ENCODE peak calls at places on chromosomes 16 and 17, in four cellular contexts. P is neural progenitor cell, F is GM23248, U is H9. R is an unnamed sample.

GRCh38 chr16:66906916-66907836 is 11.5 kb downstream of the CDH16 start:
- DNase-seq in P (no peak), F (no peak), U (no peak), R (no peak)

GRCh38 chr17:82923366-82924113 is 83.7 kb upstream of the ZNF750 start:
- DNase-seq in P (no peak), F (no peak), U (no peak), R (no peak)

GRCh38 chr17:55496094-55496881 is 15.0 kb downstream of the SMIM36 start:
- DNase-seq in P (no peak), F (peak; percentile 61), U (no peak), R (peak; percentile 49)

GRCh38 chr16:85055503-85056210 is 28.1 kb downstream of the KIAA0513 start:
- DNase-seq in P (no peak), F (peak; percentile 73), U (no peak), R (peak; percentile 76)

GRCh38 chr17:7552621-7553051 is 3.8 kb downstream of the TNFSF12 start:
- DNase-seq in P (no peak), F (no peak), U (no peak), R (no peak)

GRCh38 chr17:18968945-18969887 is 17.3 kb downstream of the SLC5A10 start:
- DNase-seq in P (no peak), F (peak; percentile 87), U (no peak), R (no peak)

GRCh38 chr17:73402466-73402865 is 90.7 kb upstream of the CDC42EP4 start:
- DNase-seq in P (no peak), F (no peak), U (no peak), R (no peak)

GRCh38 chr17:80512233-80512632 is 32.4 kb upstream of the RPTOR start:
- DNase-seq in P (no peak), F (peak; percentile 91), U (no peak), R (peak; percentile 67)

GRCh38 chr17:21376835-21377690 is 906 bp downstream of the KCNJ12 start:
- DNase-seq in P (no peak), F (peak; percentile 73), U (peak; percentile 61), R (peak; percentile 18)

GRCh38 chr17:81251943-81252301 is 12.8 kb downstream of the NDUFAF8 start:
- DNase-seq in P (no peak), F (no peak), U (no peak), R (no peak)

GRCh38 chr16:85263214-85263613 is 150.9 kb upstream of the CIBAR2 start:
- DNase-seq in P (no peak), F (no peak), U (no peak), R (no peak)

GRCh38 chr16:20792216-20792615 is 14.1 kb downstream of the ERI2 start:
- DNase-seq in P (no peak), F (peak; percentile 7), U (no peak), R (peak; percentile 51)

GRCh38 chr16:85425061-85425662 is 188.0 kb upstream of the GSE1 start:
- DNase-seq in P (peak; percentile 36), F (no peak), U (no peak), R (no peak)

GRCh38 chr16:72240949-72241348 is 69.0 kb upstream of the PMFBP1 start:
- DNase-seq in P (no peak), F (no peak), U (no peak), R (no peak)

GRCh38 chr16:54283735-54284318 is 2.8 kb downstream of the IRX3 start:
- DNase-seq in P (peak; percentile 39), F (no peak), U (no peak), R (no peak)

GRCh38 chr17:46122486-46122871 is 70.8 kb downstream of the KANSL1 start:
- DNase-seq in P (no peak), F (no peak), U (no peak), R (no peak)
- H3K4me1 ChIP-seq in P (peaks cover 40% of the 10 kb centered on the region), F (peaks cover 9% of the 10 kb centered on the region), U (peaks cover 2% of the 10 kb centered on the region), R (peaks cover 11% of the 10 kb centered on the region)

GRCh38 chr17:64259922-64260321 is 3.1 kb downstream of the TEX2 start:
- DNase-seq in P (no peak), F (peak; percentile 89), U (no peak), R (peak; percentile 66)

GRCh38 chr17:64256913-64257807 is 5.9 kb downstream of the TEX2 start:
- DNase-seq in P (peak; percentile 78), F (peak; percentile 88), U (no peak), R (peak; percentile 67)

GRCh38 chr17:64262125-64262421 is 987 bp downstream of the TEX2 start:
- DNase-seq in P (no peak), F (no peak), U (no peak), R (no peak)

GRCh38 chr17:64261422-64262124 is 1.5 kb downstream of the TEX2 start:
- DNase-seq in P (no peak), F (no peak), U (no peak), R (no peak)

DNA sequence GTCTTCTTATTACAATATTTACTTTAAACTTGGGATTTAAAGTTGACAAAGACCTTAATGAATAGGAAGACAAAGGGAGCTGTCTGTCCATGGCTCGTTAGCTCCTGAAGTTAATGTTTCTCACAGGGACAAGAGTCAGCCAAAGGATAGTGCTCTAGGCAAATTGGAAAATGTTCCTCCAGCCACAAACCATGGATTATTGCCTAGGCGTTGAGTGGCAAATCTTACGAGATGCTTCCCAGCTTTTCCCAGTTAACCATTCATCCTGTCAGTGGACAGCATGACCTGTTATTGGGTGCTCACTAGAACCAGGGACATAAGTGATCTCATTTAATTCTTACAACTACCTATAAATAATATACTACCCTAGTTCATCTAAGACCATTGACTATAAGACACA is 3.6 kb downstream of the TEX2 start:
- DNase-seq in P (no peak), F (no peak), U (no peak), R (no peak)
- H3K79me2 ChIP-seq in P (peaks cover 72% of the 10 kb centered on the region), F (peaks cover 79% of the 10 kb centered on the region), U (peaks cover 4% of the 10 kb centered on the region), R (peaks cover 68% of the 10 kb centered on the region)

GRCh38 chr17:50728112-50728429 is 8.7 kb downstream of the LUC7L3 start:
- DNase-seq in P (no peak), F (no peak), U (no peak), R (no peak)
- H3K4me1 ChIP-seq in P (peaks cover 3% of the 10 kb centered on the region), F (peaks cover 24% of the 10 kb centered on the region), U (no peaks in the 10 kb centered on the region), R (no peaks in the 10 kb centered on the region)

GRCh38 chr16:1631230-1631629 is 19.1 kb downstream of the CRAMP1 start:
- DNase-seq in P (no peak), F (no peak), U (no peak), R (no peak)

GRCh38 chr16:1632638-1632970 is 20.4 kb downstream of the CRAMP1 start:
- DNase-seq in P (no peak), F (no peak), U (no peak), R (no peak)

GRCh38 chr16:1631931-1632637 is 19.9 kb downstream of the CRAMP1 start:
- DNase-seq in P (no peak), F (no peak), U (no peak), R (no peak)

GRCh38 chr16:1633310-1633709 is 21.1 kb downstream of the CRAMP1 start:
- DNase-seq in P (no peak), F (no peak), U (no peak), R (no peak)

DNA sequence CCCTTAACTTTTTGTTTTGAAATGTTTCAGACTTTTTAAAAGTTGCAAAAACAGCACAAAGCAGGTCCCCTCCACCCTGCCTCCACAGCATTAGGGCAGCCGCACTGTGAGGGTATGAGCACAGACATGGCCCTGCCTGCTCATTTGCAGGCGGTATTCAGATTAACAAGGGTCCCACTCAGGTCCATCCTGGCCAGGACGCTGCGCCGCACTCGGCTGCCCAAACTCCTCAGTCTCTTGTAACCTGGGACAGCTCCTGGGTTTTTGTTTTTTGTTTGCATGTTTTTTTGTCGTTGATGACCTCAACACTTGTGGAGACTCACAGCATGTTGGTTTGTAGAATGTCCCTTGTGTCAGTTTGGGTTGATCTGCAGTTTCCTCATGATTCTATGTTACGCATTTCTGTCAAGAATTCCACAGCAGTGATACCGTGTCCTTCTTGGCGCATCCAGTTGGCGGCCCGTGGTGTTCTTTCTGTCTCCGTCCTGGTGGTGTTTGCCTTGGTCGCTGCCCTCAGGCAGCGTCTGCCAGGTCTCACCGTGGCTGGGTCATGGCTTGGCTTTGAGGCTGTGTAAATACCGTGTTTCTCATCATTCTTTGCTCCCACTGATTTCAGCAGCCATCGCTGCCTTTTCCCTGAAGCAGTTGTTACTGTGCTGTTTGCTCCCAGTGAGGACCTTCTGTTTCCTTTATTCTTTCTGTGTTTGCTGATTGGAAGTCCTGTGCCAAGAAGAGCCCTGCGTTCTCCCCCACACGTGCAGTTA is 18.5 kb downstream of the CRAMP1 start:
- DNase-seq in P (no peak), F (no peak), U (no peak), R (no peak)
- H3K79me2 ChIP-seq in P (peaks cover 92% of the 10 kb centered on the region), F (peaks cover 99% of the 10 kb centered on the region), U (peaks cover 2% of the 10 kb centered on the region), R (peaks cover 98% of the 10 kb centered on the region)

GRCh38 chr17:47945080-47945479 is 3.7 kb downstream of the PNPO start:
- DNase-seq in P (no peak), F (peak; percentile 44), U (no peak), R (peak; percentile 37)

GRCh38 chr17:47945529-47946508 is 4.4 kb downstream of the PNPO start:
- DNase-seq in P (no peak), F (no peak), U (no peak), R (no peak)

GRCh38 chr17:47946516-47946915 is 5.1 kb downstream of the PNPO start:
- DNase-seq in P (no peak), F (no peak), U (no peak), R (no peak)

GRCh38 chr17:47948706-47949196 is 7.4 kb downstream of the PNPO start:
- DNase-seq in P (no peak), F (peak; percentile 41), U (no peak), R (no peak)

DNA sequence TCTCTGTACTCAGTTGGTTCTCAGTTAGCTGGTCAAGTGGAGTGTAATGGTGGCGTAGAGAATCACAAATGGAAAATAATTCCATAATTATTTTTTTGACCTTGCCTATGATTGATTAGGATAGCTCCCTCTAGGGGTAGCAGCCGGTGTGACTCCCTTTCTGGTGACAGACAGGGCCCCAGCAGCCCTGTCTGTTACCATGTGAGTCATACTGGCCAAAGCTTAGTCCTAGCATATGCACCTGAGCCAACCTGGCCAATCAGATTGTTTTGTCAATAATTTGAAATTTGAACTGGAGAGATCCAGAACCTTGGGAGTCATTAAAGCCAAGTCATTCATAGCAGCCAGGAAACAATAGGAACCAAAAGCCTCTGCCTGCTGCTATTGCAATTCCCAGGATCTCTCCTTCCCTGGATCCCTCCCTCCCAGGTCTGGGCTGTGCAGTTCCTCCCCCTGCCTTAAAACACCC is 5.6 kb downstream of the PNPO start:
- DNase-seq in P (peak; percentile 75), F (peak; percentile 84), U (peak; percentile 91), R (peak; percentile 53)
- H3K4me1 ChIP-seq in P (peaks cover 5% of the 10 kb centered on the region), F (peaks cover 5% of the 10 kb centered on the region), U (no peaks in the 10 kb centered on the region), R (peaks cover 17% of the 10 kb centered on the region)

GRCh38 chr16:81569361-81570034 is 124.9 kb downstream of the CMIP start:
- DNase-seq in P (no peak), F (no peak), U (no peak), R (no peak)

GRCh38 chr16:81573533-81573932 is 128.9 kb downstream of the CMIP start:
- DNase-seq in P (no peak), F (no peak), U (no peak), R (no peak)

GRCh38 chr16:81570189-81570846 is 125.7 kb downstream of the CMIP start:
- DNase-seq in P (no peak), F (no peak), U (no peak), R (no peak)

GRCh38 chr16:81571592-81572230 is 127.1 kb downstream of the CMIP start:
- DNase-seq in P (no peak), F (no peak), U (no peak), R (no peak)

GRCh38 chr16:81571175-81571574 is 126.6 kb downstream of the CMIP start:
- DNase-seq in P (no peak), F (no peak), U (no peak), R (no peak)
- H3K79me2 ChIP-seq in P (peaks cover 56% of the 10 kb centered on the region), F (peaks cover 92% of the 10 kb centered on the region), U (peaks cover 4% of the 10 kb centered on the region), R (peaks cover 84% of the 10 kb centered on the region)

GRCh38 chr16:56266981-56267607 is 75.8 kb downstream of the GNAO1 start:
- DNase-seq in P (no peak), F (no peak), U (no peak), R (no peak)
- H3K4me1 ChIP-seq in P (no peaks in the 10 kb centered on the region), F (peaks cover 12% of the 10 kb centered on the region), U (peaks cover 9% of the 10 kb centered on the region), R (peaks cover 15% of the 10 kb centered on the region)

R was measured in astrocyte.